ENCODE peak calls at places on chromosomes 4 and X, in seven cellular contexts. I is GM23338; P is cardiac muscle cell; A is epithelial cell of proximal tubule; T is T-helper 17 cell; V is NCI-H748 treated with DMSO at 0.1 percent for 48 hours; Z is activated CD8-positive, alpha-beta memory T cell treated with anti-CD3 and anti-CD28 coated beads for 48 hours. K is an unnamed sample.

GRCh38 chr4:156754832-156755570 is 216.6 kb downstream of the PDGFC start:
- DNase-seq in I (no peak), P (no peak), A (no peak), T (no peak), V (no peak), Z (no peak), K (no peak)

GRCh38 chr4:103098331-103098730 is 1.3 kb downstream of the BDH2 start:
- DNase-seq in I (no peak), P (no peak), A (no peak), T (no peak), V (no peak), Z (no peak), K (no peak)

GRCh38 chr4:107035711-107036601 is at the start of gene DKK2:
- DNase-seq in I (peak), P (peak), A (no peak), T (no peak), V (no peak), Z (peak), K (no peak)

GRCh38 chrX:105706041-105706440 is 116.3 kb upstream of the NRK start:
- DNase-seq in I (no peak), P (no peak), A (no peak), T (no peak), V (no peak), Z (no peak), K (no peak)

GRCh38 chrX:96770315-96770714 is 85.7 kb downstream of the DIAPH2 start:
- DNase-seq in I (peak), P (peak), A (no peak), T (no peak), V (no peak), Z (no peak), K (no peak)

GRCh38 chr4:52664479-52664878 is 5.4 kb upstream of the USP46 start:
- DNase-seq in I (no peak), P (no peak), A (no peak), T (no peak), V (no peak), Z (no peak), K (no peak)

GRCh38 chrX:31070057-31070468 is 1.8 kb downstream of the FTHL17 start:
- DNase-seq in I (no peak), P (no peak), A (no peak), T (no peak), V (no peak), Z (no peak), K (no peak)

GRCh38 chr4:134936014-134936413 is 734.4 kb upstream of the PABPC4L start:
- DNase-seq in I (peak), P (no peak), A (no peak), T (no peak), V (no peak), Z (no peak), K (no peak)

GRCh38 chr4:62070291-62070852 is 870.2 kb downstream of the ADGRL3 start:
- DNase-seq in I (peak), P (no peak), A (no peak), T (no peak), V (no peak), Z (no peak), K (no peak)

GRCh38 chr4:24748023-24748422 is 47.4 kb upstream of the SOD3 start:
- DNase-seq in I (no peak), P (no peak), A (no peak), T (no peak), V (no peak), Z (no peak), K (no peak)

GRCh38 chrX:38987135-38987780 is 186.0 kb downstream of the MID1IP1 start:
- DNase-seq in I (no peak), P (no peak), A (no peak), T (no peak), V (no peak), Z (no peak), K (no peak)

GRCh38 chrX:10482708-10483107 is 137.7 kb downstream of the MID1 start:
- DNase-seq in I (no peak), P (no peak), A (no peak), T (no peak), V (no peak), Z (no peak), K (no peak)

GRCh38 chrX:71525316-71525715 is 7.6 kb upstream of the OGT start:
- DNase-seq in I (no peak), P (no peak), A (no peak), T (no peak), V (no peak), Z (no peak), K (no peak)

GRCh38 chr4:147787204-147787603 is 55.3 kb downstream of the ARHGAP10 start:
- DNase-seq in I (no peak), P (no peak), A (no peak), T (no peak), V (no peak), Z (no peak), K (no peak)

GRCh38 chr4:71261001-71261400 is 77.8 kb upstream of the SLC4A4 start:
- DNase-seq in I (no peak), P (no peak), A (no peak), T (no peak), V (no peak), Z (no peak), K (no peak)

GRCh38 chrX:44915361-44915868 is 42.4 kb downstream of the KDM6A start:
- DNase-seq in I (no peak), P (no peak), A (no peak), T (no peak), V (no peak), Z (no peak), K (no peak)

GRCh38 chrX:10833299-10834169 is 213.1 kb upstream of the MID1 start:
- DNase-seq in I (peak), P (peak), A (no peak), T (no peak), V (peak), Z (no peak), K (no peak)

GRCh38 chr4:115844180-115844579 is 730.8 kb upstream of the NDST4 start:
- DNase-seq in I (no peak), P (no peak), A (no peak), T (no peak), V (peak), Z (no peak), K (no peak)

GRCh38 chrX:44303119-44303518 is 40.4 kb downstream of the EFHC2 start:
- DNase-seq in I (no peak), P (no peak), A (no peak), T (no peak), V (no peak), Z (no peak), K (no peak)

GRCh38 chrX:150870487-150871340 is 27.8 kb downstream of the CD99L2 start:
- DNase-seq in I (no peak), P (no peak), A (no peak), T (no peak), V (no peak), Z (no peak), K (no peak)

GRCh38 chr4:151430737-151431457 is 21.9 kb downstream of the FHIP1A start:
- DNase-seq in I (peak), P (no peak), A (no peak), T (no peak), V (no peak), Z (no peak), K (no peak)

GRCh38 chrX:45952030-45952429 is 593.2 kb downstream of the ZNF674 start:
- DNase-seq in I (peak), P (no peak), A (no peak), T (no peak), V (no peak), Z (no peak), K (no peak)

GRCh38 chr4:122710434-122711308 is 21.8 kb upstream of the BBS12 start:
- DNase-seq in I (no peak), P (peak), A (no peak), T (no peak), V (no peak), Z (no peak), K (no peak)

GRCh38 chr4:704198-704891 is 1.3 kb upstream of the PCGF3 start:
- DNase-seq in I (no peak), P (no peak), A (no peak), T (no peak), V (no peak), Z (no peak), K (no peak)

GRCh38 chr4:184102488-184102887 is 115.2 kb downstream of the ENPP6 start:
- DNase-seq in I (no peak), P (no peak), A (no peak), T (no peak), V (no peak), Z (no peak), K (no peak)

GRCh38 chr4:61614256-61614655 is 414.1 kb downstream of the ADGRL3 start:
- DNase-seq in I (no peak), P (no peak), A (no peak), T (no peak), V (no peak), Z (no peak), K (no peak)

GRCh38 chr4:148447672-148448071 is 5.5 kb upstream of the NR3C2 start:
- DNase-seq in I (no peak), P (no peak), A (no peak), T (no peak), V (no peak), Z (no peak), K (no peak)